ENCODE peak calls at places on chromosomes 7 and 10, in nine cellular contexts. I, L, X, Q, H, A, D, T and U are unnamed samples.

GRCh38 chr7:141702047-141702567 is at the start of gene DENND11:
- DNase-seq in Q (peak; percentile 61), L (no peak), I (no peak), A (peak; percentile 40), D (peak; percentile 79), T (peak; percentile 30), X (peak; percentile 61), H (peak; percentile 57), U (peak; percentile 74)

GRCh38 chr7:149748223-149748874 is 25.0 kb downstream of the ZNF467 start:
- DNase-seq in H (no peak), Q (no peak), D (no peak), X (no peak), L (no peak), T (no peak), I (no peak), A (peak; percentile 92), U (no peak)

GRCh38 chr10:26881600-26882331 is 21.0 kb upstream of the ABI1 start:
- DNase-seq in X (peak; percentile 61), H (no peak), L (no peak), T (peak; percentile 60), D (no peak), I (no peak), Q (no peak), A (peak; percentile 80), U (no peak)

GRCh38 chr10:121516483-121516882 is 81.8 kb downstream of the FGFR2 start:
- DNase-seq in I (no peak), D (no peak), T (no peak), L (no peak), Q (no peak), A (no peak), X (no peak), H (no peak), U (no peak)

GRCh38 chr7:13848576-13849527 is 140.6 kb downstream of the ETV1 start:
- DNase-seq in I (no peak), X (no peak), T (no peak), H (no peak), Q (no peak), L (no peak), D (no peak), A (no peak), U (no peak)

GRCh38 chr10:87862644-87863101 is 660 bp downstream of the KLLN start:
- DNase-seq in X (no peak), H (no peak), I (no peak), Q (no peak), L (no peak), D (no peak), T (no peak), A (peak; percentile 73), U (no peak)

GRCh38 chr7:75762350-75762917 is 9.6 kb downstream of the CCL26 start:
- DNase-seq in Q (no peak), X (peak; percentile 71), H (no peak), A (peak; percentile 79), L (no peak), D (no peak), I (no peak), T (peak; percentile 33), U (no peak)

GRCh38 chr7:73521636-73522080 is 435 bp downstream of the BAZ1B start:
- DNase-seq in Q (no peak), X (peak; percentile 84), D (peak; percentile 84), L (peak; percentile 50), I (no peak), A (peak; percentile 71), H (peak; percentile 45), T (peak; percentile 54), U (peak; percentile 80)

GRCh38 chr7:24697416-24697815 is 59.8 kb downstream of the GSDME start:
- DNase-seq in T (no peak), Q (no peak), A (no peak), X (no peak), L (no peak), D (no peak), H (no peak), I (no peak), U (no peak)

GRCh38 chr7:51102828-51103227 is 213.8 kb downstream of the COBL start:
- DNase-seq in H (no peak), L (no peak), A (no peak), I (no peak), X (no peak), Q (no peak), D (no peak), T (no peak), U (no peak)

GRCh38 chr10:91880310-91880709 is 29.0 kb downstream of the FGFBP3 start:
- DNase-seq in H (no peak), Q (no peak), X (no peak), A (peak; percentile 72), T (peak; percentile 31), L (no peak), D (no peak), I (no peak), U (no peak)

GRCh38 chr7:22569586-22570321 is 69.8 kb upstream of the STEAP1B start:
- DNase-seq in I (no peak), Q (no peak), A (no peak), L (no peak), H (no peak), X (no peak), D (no peak), T (no peak), U (no peak)

GRCh38 chr7:134941185-134941900 is 45.0 kb upstream of the AGBL3 start:
- DNase-seq in A (peak; percentile 96), Q (no peak), D (no peak), I (no peak), L (no peak), H (no peak), T (peak; percentile 12), X (no peak), U (no peak)

GRCh38 chr7:134936893-134937520 is 49.3 kb upstream of the AGBL3 start:
- DNase-seq in D (no peak), H (no peak), T (peak; percentile 46), A (peak; percentile 51), L (no peak), Q (no peak), X (no peak), I (no peak), U (no peak)

GRCh38 chr7:134940711-134941110 is 45.6 kb upstream of the AGBL3 start:
- DNase-seq in T (no peak), H (no peak), X (no peak), Q (no peak), D (no peak), I (no peak), L (no peak), A (peak; percentile 49), U (no peak)

GRCh38 chr7:134938141-134938540 is 48.2 kb upstream of the AGBL3 start:
- DNase-seq in Q (no peak), L (no peak), I (no peak), D (no peak), H (no peak), A (no peak), T (no peak), X (no peak), U (no peak)

DNA sequence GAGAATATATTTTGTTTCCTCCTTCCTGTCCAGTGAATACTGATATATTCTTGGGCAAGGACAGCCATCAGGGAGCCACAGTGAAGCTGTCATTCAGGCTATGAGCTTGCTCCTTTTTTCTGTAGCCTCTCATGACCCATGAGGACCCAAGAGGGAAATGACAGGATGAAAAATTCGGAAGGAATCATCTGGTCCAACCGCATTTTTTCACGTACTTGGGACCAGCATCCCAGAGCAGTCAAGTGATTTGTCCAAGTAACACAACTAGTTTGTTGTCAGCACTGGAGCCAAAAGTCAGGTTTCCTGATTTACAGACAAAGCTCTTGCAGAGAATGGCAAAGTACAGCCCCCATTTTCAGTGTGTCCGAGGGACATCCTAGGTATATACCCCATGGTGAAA is 47.2 kb upstream of the AGBL3 start:
- DNase-seq in I (no peak), Q (no peak), X (no peak), A (no peak), H (no peak), L (no peak), T (no peak), D (no peak), U (no peak)
- H3K4me1 ChIP-seq in I (peaks cover 15% of the 10 kb centered on the region), Q (peaks cover 19% of the 10 kb centered on the region), X (no peaks in the 10 kb centered on the region), A (peaks cover 8% of the 10 kb centered on the region), H (no peaks in the 10 kb centered on the region), L (peaks cover 4% of the 10 kb centered on the region), T (peaks cover 14% of the 10 kb centered on the region), D (peaks cover 39% of the 10 kb centered on the region), U (no peaks in the 10 kb centered on the region)

DNA sequence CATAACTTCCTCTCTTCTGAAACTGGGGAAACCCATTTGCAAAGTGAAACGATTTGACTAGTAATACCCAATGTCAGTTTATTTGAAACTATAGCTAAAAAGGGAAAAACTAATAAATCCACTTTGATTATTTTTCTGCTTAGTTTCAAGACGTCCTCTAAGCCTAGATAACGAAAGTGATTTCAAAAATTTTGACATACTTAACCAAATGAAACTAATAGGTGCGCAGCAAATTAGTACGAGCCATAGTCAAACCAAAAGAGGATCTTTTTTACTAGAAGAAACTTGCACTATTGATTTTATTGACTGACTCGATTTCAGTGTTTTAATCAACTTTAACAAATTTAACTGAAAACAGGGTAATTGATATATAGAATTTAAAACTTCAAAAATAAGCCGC is 9.9 kb upstream of the SP8 start:
- DNase-seq in A (no peak), I (no peak), X (no peak), H (no peak), Q (no peak), T (no peak), D (no peak), L (no peak), U (no peak)
- H3K27me3 ChIP-seq in A (peaks cover 28% of the 10 kb centered on the region), I (peaks cover 93% of the 10 kb centered on the region), X (peaks cover 28% of the 10 kb centered on the region), H (peaks cover 51% of the 10 kb centered on the region), Q (peaks cover 49% of the 10 kb centered on the region), T (peaks cover 88% of the 10 kb centered on the region), D (peaks cover 72% of the 10 kb centered on the region), L (peaks cover 73% of the 10 kb centered on the region), U (peaks cover 92% of the 10 kb centered on the region)

GRCh38 chr10:21972584-21972983 is 30.9 kb downstream of the DNAJC1 start:
- DNase-seq in X (no peak), T (no peak), D (no peak), I (no peak), H (no peak), A (no peak), Q (no peak), L (no peak), U (no peak)

GRCh38 chr10:21978191-21978862 is 25.2 kb downstream of the DNAJC1 start:
- DNase-seq in I (no peak), A (peak; percentile 39), Q (no peak), L (no peak), X (no peak), T (no peak), H (no peak), D (no peak), U (no peak)

GRCh38 chr10:21976280-21976679 is 27.2 kb downstream of the DNAJC1 start:
- DNase-seq in L (no peak), I (no peak), A (no peak), D (no peak), Q (no peak), X (no peak), H (no peak), T (no peak), U (no peak)

GRCh38 chr10:21976739-21977138 is 26.8 kb downstream of the DNAJC1 start:
- DNase-seq in D (no peak), L (no peak), T (peak; percentile 61), X (no peak), A (peak; percentile 81), H (no peak), I (no peak), Q (no peak), U (no peak)

GRCh38 chr10:21975378-21975990 is 28.0 kb downstream of the DNAJC1 start:
- DNase-seq in D (no peak), H (no peak), I (no peak), T (peak; percentile 27), Q (no peak), L (no peak), X (no peak), A (peak; percentile 43), U (no peak)
- H3K4me1 ChIP-seq in D (peaks cover 21% of the 10 kb centered on the region), H (peaks cover 4% of the 10 kb centered on the region), I (no peaks in the 10 kb centered on the region), T (peaks cover 35% of the 10 kb centered on the region), Q (peaks cover 20% of the 10 kb centered on the region), L (peaks cover 7% of the 10 kb centered on the region), X (no peaks in the 10 kb centered on the region), A (no peaks in the 10 kb centered on the region), U (peaks cover 20% of the 10 kb centered on the region)

GRCh38 chr7:155811560-155811894 is 736 bp downstream of the SHH start:
- DNase-seq in Q (no peak), I (no peak), A (peak; percentile 44), L (no peak), X (no peak), H (no peak), D (peak; percentile 10), T (no peak), U (no peak)
- H3K27me3 ChIP-seq in Q (peaks cover 17% of the 10 kb centered on the region), I (peaks cover 91% of the 10 kb centered on the region), A (peaks cover 52% of the 10 kb centered on the region), L (peaks cover 69% of the 10 kb centered on the region), X (peaks cover 51% of the 10 kb centered on the region), H (peaks cover 17% of the 10 kb centered on the region), D (peaks cover 57% of the 10 kb centered on the region), T (peaks cover 96% of the 10 kb centered on the region), U (peaks cover 79% of the 10 kb centered on the region)